ENCODE peak calls at places on chromosomes 11 and 22, in four cellular contexts. M, S, T and K are unnamed samples.

GRCh38 chr22:19625331-19626041 is 88.8 kb upstream of the SEPTIN5 start:
- DNase-seq in M (no peak), S (no peak), T (no peak), K (no peak)

GRCh38 chr11:134466909-134467567 is 55.0 kb upstream of the B3GAT1 start:
- DNase-seq in M (no peak), S (no peak), T (no peak), K (no peak)

GRCh38 chr11:492416-493226 is 14.4 kb downstream of the RNH1 start:
- DNase-seq in M (no peak), S (no peak), T (no peak), K (no peak)

GRCh38 chr22:30803679-30804078 is 109.0 kb downstream of the OSBP2 start:
- DNase-seq in M (no peak), S (no peak), T (no peak), K (no peak)

GRCh38 chr11:26079966-26080365 is 252.0 kb upstream of the ANO3 start:
- DNase-seq in M (no peak), S (no peak), T (no peak), K (no peak)

GRCh38 chr11:130449996-130450419 is 1.6 kb downstream of the ADAMTS15 start:
- DNase-seq in M (peak; percentile 53), S (no peak), T (peak; percentile 79), K (no peak)

GRCh38 chr11:96168623-96169022 is 174.4 kb downstream of the MAML2 start:
- DNase-seq in M (no peak), S (no peak), T (peak; percentile 97), K (peak; percentile 94)

GRCh38 chr22:39839917-39840510 is 53.5 kb downstream of the ENTHD1 start:
- DNase-seq in M (no peak), S (no peak), T (no peak), K (no peak)

GRCh38 chr22:36110306-36110791 is 50.2 kb downstream of the APOL3 start:
- DNase-seq in M (no peak), S (no peak), T (no peak), K (no peak)

GRCh38 chr11:35292290-35292689 is 127.1 kb downstream of the SLC1A2 start:
- DNase-seq in M (no peak), S (no peak), T (no peak), K (no peak)

GRCh38 chr11:71198141-71198822 is 54.1 kb downstream of the SHANK2 start:
- DNase-seq in M (no peak), S (no peak), T (no peak), K (no peak)

GRCh38 chr11:128884703-128885338 is 6.3 kb upstream of the KCNJ5 start:
- DNase-seq in M (peak; percentile 56), S (peak; percentile 63), T (peak; percentile 79), K (peak; percentile 79)

GRCh38 chr11:68968306-68969255 is 12.2 kb downstream of the MRGPRD start:
- DNase-seq in M (no peak), S (no peak), T (no peak), K (no peak)

GRCh38 chr11:27319065-27319464 is 44.0 kb downstream of the CCDC34 start:
- DNase-seq in M (no peak), S (no peak), T (peak; percentile 70), K (no peak)

GRCh38 chr11:66591175-66591574 is 1.7 kb downstream of the CCDC87 start:
- DNase-seq in M (no peak), S (no peak), T (no peak), K (no peak)

GRCh38 chr11:97966901-97967300 is 1053.8 kb upstream of the CNTN5 start:
- DNase-seq in M (no peak), S (no peak), T (no peak), K (no peak)

GRCh38 chr22:46045459-46046298 is 68.7 kb upstream of the WNT7B start:
- DNase-seq in M (no peak), S (no peak), T (no peak), K (no peak)

GRCh38 chr11:74570266-74571061 is 21.9 kb upstream of the POLD3 start:
- DNase-seq in M (no peak), S (peak; percentile 29), T (peak; percentile 77), K (peak; percentile 71)

GRCh38 chr11:96187779-96188624 is 155.0 kb downstream of the MAML2 start:
- DNase-seq in M (no peak), S (no peak), T (peak; percentile 93), K (peak; percentile 90)

GRCh38 chr11:47869548-47870393 is 21.6 kb upstream of the NUP160 start:
- DNase-seq in M (no peak), S (no peak), T (peak; percentile 62), K (no peak)

GRCh38 chr11:67634366-67635230 is 4.9 kb upstream of the NUDT8 start:
- DNase-seq in M (no peak), S (no peak), T (no peak), K (no peak)

GRCh38 chr22:35995772-35996171 is 32.9 kb downstream of the RBFOX2 start:
- DNase-seq in M (no peak), S (no peak), T (peak; percentile 98), K (peak; percentile 59)

GRCh38 chr22:23850136-23850611 is 7.5 kb upstream of the SLC2A11 start:
- DNase-seq in M (no peak), S (no peak), T (no peak), K (no peak)

GRCh38 chr11:27329867-27330632 is 33.0 kb downstream of the CCDC34 start:
- DNase-seq in M (no peak), S (no peak), T (peak; percentile 34), K (no peak)

GRCh38 chr11:103031834-103032233 is 60.1 kb downstream of the DCUN1D5 start:
- DNase-seq in M (no peak), S (no peak), T (peak; percentile 62), K (no peak)

GRCh38 chr22:48972979-48973693 is 854.5 kb downstream of the BRD1 start:
- DNase-seq in M (no peak), S (no peak), T (no peak), K (no peak)
- TF ChIP-seq CTCF in M (no peak), S (no peak), T (no peak), K (no peak)

DNA sequence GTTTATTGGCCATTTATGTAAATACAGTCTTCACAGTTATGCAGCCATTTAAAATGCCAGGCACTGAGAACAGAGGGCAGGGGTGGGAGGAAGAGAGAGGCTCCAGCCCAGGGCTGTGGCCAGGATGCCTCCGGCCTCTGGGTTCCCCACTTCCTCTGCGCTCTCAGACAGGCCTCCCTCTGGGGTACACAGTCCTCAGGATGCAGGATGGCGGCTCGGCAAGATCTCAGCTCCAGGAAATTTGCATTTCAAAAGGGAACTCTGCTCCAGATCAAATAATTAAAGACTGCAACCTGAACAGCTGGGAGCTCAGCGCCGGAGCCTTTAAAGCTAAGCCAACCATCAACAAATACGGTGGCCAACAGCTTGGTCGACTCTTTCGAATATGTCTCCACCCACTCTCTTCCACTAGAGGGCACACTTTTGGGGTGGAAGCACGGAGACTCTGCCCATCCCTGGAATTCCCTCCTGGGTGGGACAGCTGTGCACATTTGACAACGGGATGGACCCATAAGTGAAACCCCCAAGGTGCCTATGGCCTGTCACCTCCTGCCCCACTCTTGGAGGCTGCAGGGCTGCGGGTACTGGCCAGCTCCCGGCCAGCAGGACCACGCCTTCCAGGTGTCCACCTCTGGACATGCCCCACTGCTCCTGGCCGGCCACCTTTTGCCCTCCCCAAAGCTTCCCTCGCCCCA is 1044.7 kb downstream of the BRD1 start:
- DNase-seq in M (no peak), S (no peak), T (no peak), K (no peak)
- TF ChIP-seq CTCF in M (peak; percentile 61), S (peak; percentile 52), T (no peak), K (no peak)

GRCh38 chr11:62632492-62632891 is 10.7 kb upstream of the B3GAT3 start:
- DNase-seq in M (no peak), S (no peak), T (no peak), K (no peak)

GRCh38 chr11:62622476-62622875 is 690 bp upstream of the B3GAT3 start:
- DNase-seq in M (no peak), S (no peak), T (no peak), K (no peak)

GRCh38 chr11:62621567-62622470 is at the start of gene B3GAT3:
- DNase-seq in M (peak; percentile 97), S (peak; percentile 91), T (peak; percentile 98), K (peak; percentile 98)

GRCh38 chr11:62627718-62628117 is 5.9 kb upstream of the B3GAT3 start:
- DNase-seq in M (no peak), S (no peak), T (no peak), K (no peak)
- TF ChIP-seq CTCF in M (no peak), S (peak; percentile 31), T (no peak), K (no peak)

GRCh38 chr11:62245271-62245753 is 3.3 kb downstream of the SCGB1D2 start:
- DNase-seq in M (peak; percentile 69), S (peak; percentile 52), T (peak; percentile 55), K (peak; percentile 34)
- TF ChIP-seq CTCF in M (peak; percentile 54), S (no peak), T (peak; percentile 43), K (peak; percentile 16)

GRCh38 chr11:12087075-12087775 is 23.2 kb upstream of the MICAL2 start:
- DNase-seq in M (no peak), S (peak; percentile 70), T (peak; percentile 86), K (peak; percentile 70)
- TF ChIP-seq CTCF in M (no peak), S (peak; percentile 29), T (peak; percentile 38), K (peak; percentile 11)

GRCh38 chr11:30281476-30282288 is 41.2 kb upstream of the ARL14EP start:
- DNase-seq in M (no peak), S (no peak), T (no peak), K (no peak)
- TF ChIP-seq CTCF in M (no peak), S (no peak), T (no peak), K (no peak)

GRCh38 chr22:26669060-26669481 is 11.7 kb downstream of the MIAT start:
- DNase-seq in M (no peak), S (peak; percentile 51), T (peak; percentile 51), K (peak; percentile 54)
- TF ChIP-seq CTCF in M (peak; percentile 53), S (peak; percentile 60), T (peak; percentile 52), K (peak; percentile 41)

GRCh38 chr22:33299245-33299956 is 241.2 kb upstream of the SYN3 start:
- DNase-seq in M (no peak), S (no peak), T (no peak), K (no peak)
- TF ChIP-seq CTCF in M (no peak), S (no peak), T (no peak), K (no peak)